ENCODE peak calls at places on chromosomes 3 and 15, in six cellular contexts. One of them, this sample, is unnamed.

GRCh38 chr3:142259359-142259758 is 34.0 kb upstream of the GK5 start:
- DNase-seq in cardiac fibroblast: no peak
- DNase-seq in NT2/D1: peak; percentile 8
- DNase-seq in T-helper 1 cell: no peak
- DNase-seq in hippocampal formation: no peak
- DNase-seq in upper lobe of right lung: no peak
- DNase-seq in this sample: no peak

GRCh38 chr3:66393486-66394260 is 107.1 kb downstream of the LRIG1 start:
- DNase-seq in upper lobe of right lung: no peak
- DNase-seq in NT2/D1: no peak
- DNase-seq in hippocampal formation: no peak
- DNase-seq in T-helper 1 cell: peak; percentile 22
- DNase-seq in cardiac fibroblast: peak; percentile 60
- DNase-seq in this sample: no peak

GRCh38 chr3:38477839-38478450 is 18.2 kb upstream of the EXOG start:
- DNase-seq in T-helper 1 cell: no peak
- DNase-seq in NT2/D1: no peak
- DNase-seq in upper lobe of right lung: no peak
- DNase-seq in hippocampal formation: no peak
- DNase-seq in cardiac fibroblast: no peak
- DNase-seq in this sample: no peak

GRCh38 chr15:89349212-89349558 is 14.6 kb upstream of the POLG start:
- DNase-seq in upper lobe of right lung: no peak
- DNase-seq in T-helper 1 cell: no peak
- DNase-seq in cardiac fibroblast: no peak
- DNase-seq in NT2/D1: no peak
- DNase-seq in hippocampal formation: no peak
- DNase-seq in this sample: no peak

GRCh38 chr15:80878242-80878866 is 99.2 kb downstream of the CEMIP start:
- DNase-seq in upper lobe of right lung: no peak
- DNase-seq in NT2/D1: no peak
- DNase-seq in T-helper 1 cell: no peak
- DNase-seq in hippocampal formation: no peak
- DNase-seq in cardiac fibroblast: peak; percentile 79
- DNase-seq in this sample: no peak

GRCh38 chr15:66730168-66731014 is 28.4 kb downstream of the SMAD6 start:
- DNase-seq in T-helper 1 cell: no peak
- DNase-seq in NT2/D1: no peak
- DNase-seq in upper lobe of right lung: no peak
- DNase-seq in cardiac fibroblast: peak; percentile 78
- DNase-seq in hippocampal formation: no peak
- DNase-seq in this sample: no peak

GRCh38 chr15:35218215-35218614 is 133.1 kb upstream of the NANOGP8 start:
- DNase-seq in T-helper 1 cell: no peak
- DNase-seq in cardiac fibroblast: no peak
- DNase-seq in NT2/D1: no peak
- DNase-seq in upper lobe of right lung: no peak
- DNase-seq in hippocampal formation: no peak
- DNase-seq in this sample: no peak

GRCh38 chr3:191353022-191353777 is 22.9 kb upstream of the UTS2B start:
- DNase-seq in upper lobe of right lung: no peak
- DNase-seq in cardiac fibroblast: no peak
- DNase-seq in T-helper 1 cell: no peak
- DNase-seq in NT2/D1: no peak
- DNase-seq in hippocampal formation: no peak
- DNase-seq in this sample: no peak

GRCh38 chr15:45802140-45802539 is 167.3 kb downstream of the SQOR start:
- DNase-seq in hippocampal formation: no peak
- DNase-seq in upper lobe of right lung: no peak
- DNase-seq in cardiac fibroblast: no peak
- DNase-seq in NT2/D1: no peak
- DNase-seq in T-helper 1 cell: no peak
- DNase-seq in this sample: no peak

GRCh38 chr3:176953106-176954080 is 243.9 kb downstream of the TBL1XR1 start:
- DNase-seq in T-helper 1 cell: no peak
- DNase-seq in NT2/D1: no peak
- DNase-seq in cardiac fibroblast: peak; percentile 71
- DNase-seq in hippocampal formation: no peak
- DNase-seq in upper lobe of right lung: no peak
- DNase-seq in this sample: no peak

GRCh38 chr3:141255864-141256263 is 24.2 kb downstream of the PXYLP1 start:
- DNase-seq in T-helper 1 cell: no peak
- DNase-seq in hippocampal formation: no peak
- DNase-seq in upper lobe of right lung: no peak
- DNase-seq in NT2/D1: no peak
- DNase-seq in cardiac fibroblast: peak; percentile 43
- DNase-seq in this sample: no peak

GRCh38 chr15:100918690-100919480 is at the start of gene LRRK1:
- DNase-seq in NT2/D1: no peak
- DNase-seq in T-helper 1 cell: no peak
- DNase-seq in upper lobe of right lung: peak; percentile 84
- DNase-seq in cardiac fibroblast: peak; percentile 53
- DNase-seq in hippocampal formation: no peak
- DNase-seq in this sample: no peak

GRCh38 chr3:160001850-160002623 is 13.4 kb downstream of the IL12A start:
- DNase-seq in hippocampal formation: no peak
- DNase-seq in NT2/D1: no peak
- DNase-seq in T-helper 1 cell: no peak
- DNase-seq in cardiac fibroblast: no peak
- DNase-seq in upper lobe of right lung: no peak
- DNase-seq in this sample: no peak

GRCh38 chr3:109125902-109126301 is 8.0 kb upstream of the MORC1 start:
- DNase-seq in upper lobe of right lung: no peak
- DNase-seq in NT2/D1: no peak
- DNase-seq in hippocampal formation: no peak
- DNase-seq in cardiac fibroblast: no peak
- DNase-seq in T-helper 1 cell: no peak
- DNase-seq in this sample: no peak

GRCh38 chr3:34212671-34213070 is 414.2 kb downstream of the PDCD6IP start:
- DNase-seq in NT2/D1: no peak
- DNase-seq in hippocampal formation: peak; percentile 36
- DNase-seq in upper lobe of right lung: no peak
- DNase-seq in cardiac fibroblast: peak; percentile 87
- DNase-seq in T-helper 1 cell: no peak
- DNase-seq in this sample: no peak

GRCh38 chr3:161660706-161661105 is 164.1 kb downstream of the OTOL1 start:
- DNase-seq in cardiac fibroblast: no peak
- DNase-seq in T-helper 1 cell: no peak
- DNase-seq in upper lobe of right lung: no peak
- DNase-seq in hippocampal formation: no peak
- DNase-seq in NT2/D1: no peak
- DNase-seq in this sample: no peak